ENCODE peak calls at places on chromosome 15, in four cellular contexts. Y, J, Z and K are unnamed samples.

GRCh38 chr15:82810863-82811421 is 1.5 kb downstream of the WHAMM start:
- DNase-seq in Y (no peak), J (peak; percentile 54), Z (peak; percentile 22), K (peak; percentile 33)

GRCh38 chr15:77179541-77179998 is 108.7 kb upstream of the TSPAN3 start:
- DNase-seq in Y (no peak), J (no peak), Z (peak; percentile 39), K (peak; percentile 81)

GRCh38 chr15:31558840-31559239 is 232.2 kb downstream of the KLF13 start:
- DNase-seq in Y (no peak), J (no peak), Z (no peak), K (no peak)

GRCh38 chr15:25971053-25971452 is 107.9 kb upstream of the ATP10A start:
- DNase-seq in Y (no peak), J (no peak), Z (no peak), K (no peak)

GRCh38 chr15:55917881-55918296 is 75.5 kb downstream of the NEDD4 start:
- DNase-seq in Y (no peak), J (peak; percentile 97), Z (peak; percentile 21), K (peak; percentile 42)

GRCh38 chr15:78322243-78322642 is 17.9 kb upstream of the CRABP1 start:
- DNase-seq in Y (no peak), J (peak; percentile 48), Z (no peak), K (no peak)

GRCh38 chr15:85854345-85855097 is 59.8 kb upstream of the KLHL25 start:
- DNase-seq in Y (peak; percentile 54), J (peak; percentile 84), Z (peak; percentile 52), K (peak; percentile 70)

GRCh38 chr15:90376789-90377188 is 11.3 kb upstream of the IQGAP1 start:
- DNase-seq in Y (no peak), J (no peak), Z (peak; percentile 87), K (peak; percentile 96)

GRCh38 chr15:94234300-94234699 is 2.9 kb downstream of the MCTP2 start:
- DNase-seq in Y (no peak), J (peak; percentile 54), Z (no peak), K (no peak)

GRCh38 chr15:78620021-78620838 is 566 bp downstream of the CHRNA3 start:
- DNase-seq in Y (no peak), J (peak; percentile 36), Z (no peak), K (no peak)

GRCh38 chr15:69597061-69597592 is 144.5 kb downstream of the RPLP1 start:
- DNase-seq in Y (no peak), J (no peak), Z (no peak), K (no peak)

GRCh38 chr15:94225616-94226015 is 5.7 kb upstream of the MCTP2 start:
- DNase-seq in Y (no peak), J (peak; percentile 64), Z (no peak), K (no peak)

GRCh38 chr15:25891108-25891507 is 28.0 kb upstream of the ATP10A start:
- DNase-seq in Y (no peak), J (no peak), Z (no peak), K (no peak)

GRCh38 chr15:90013503-90013937 is 12.4 kb downstream of the ZNF710 start:
- DNase-seq in Y (no peak), J (no peak), Z (peak; percentile 44), K (peak; percentile 90)

GRCh38 chr15:101406796-101407195 is 82.7 kb downstream of the PCSK6 start:
- DNase-seq in Y (no peak), J (no peak), Z (no peak), K (no peak)

GRCh38 chr15:37818152-37818677 is 116.2 kb upstream of the TMCO5A start:
- DNase-seq in Y (no peak), J (no peak), Z (no peak), K (no peak)

GRCh38 chr15:70362911-70363310 is 265.2 kb upstream of the TLE3 start:
- DNase-seq in Y (no peak), J (peak; percentile 55), Z (no peak), K (no peak)

GRCh38 chr15:73604477-73604876 is 28.7 kb downstream of the NPTN start:
- DNase-seq in Y (no peak), J (no peak), Z (no peak), K (no peak)

GRCh38 chr15:68420186-68420684 is 11.7 kb downstream of the ITGA11 start:
- DNase-seq in Y (no peak), J (no peak), Z (no peak), K (no peak)

GRCh38 chr15:66783327-66784124 is 81.5 kb downstream of the SMAD6 start:
- DNase-seq in Y (no peak), J (no peak), Z (no peak), K (no peak)

GRCh38 chr15:79160211-79160610 is 69.6 kb upstream of the RASGRF1 start:
- DNase-seq in Y (no peak), J (no peak), Z (no peak), K (no peak)

GRCh38 chr15:42674472-42674871 is 62.5 kb downstream of the CDAN1 start:
- DNase-seq in Y (no peak), J (no peak), Z (no peak), K (no peak)

GRCh38 chr15:29812384-29812694 is 9.9 kb downstream of the TJP1 start:
- DNase-seq in Y (no peak), J (peak; percentile 44), Z (no peak), K (no peak)

GRCh38 chr15:89129123-89129815 is 41.0 kb downstream of the ABHD2 start:
- DNase-seq in Y (peak; percentile 37), J (peak; percentile 63), Z (peak; percentile 39), K (peak; percentile 32)

GRCh38 chr15:79170256-79170664 is 79.7 kb upstream of the RASGRF1 start:
- DNase-seq in Y (no peak), J (peak; percentile 22), Z (no peak), K (no peak)

GRCh38 chr15:32717290-32718081 is at the start of gene GREM1:
- DNase-seq in Y (no peak), J (peak; percentile 89), Z (no peak), K (no peak)

GRCh38 chr15:35325374-35325941 is 220.5 kb downstream of the DPH6 start:
- DNase-seq in Y (no peak), J (no peak), Z (no peak), K (no peak)

GRCh38 chr15:51172190-51172589 is 77.5 kb upstream of the TNFAIP8L3 start:
- DNase-seq in Y (no peak), J (peak; percentile 62), Z (no peak), K (no peak)

GRCh38 chr15:76582550-76582949 is 246.0 kb downstream of the ISL2 start:
- DNase-seq in Y (no peak), J (no peak), Z (no peak), K (no peak)

GRCh38 chr15:31473384-31474058 is 146.9 kb downstream of the KLF13 start:
- DNase-seq in Y (no peak), J (no peak), Z (no peak), K (no peak)

GRCh38 chr15:73367624-73368300 is 996 bp downstream of the HCN4 start:
- DNase-seq in Y (no peak), J (peak; percentile 17), Z (no peak), K (no peak)

GRCh38 chr15:79939399-79939798 is 31.6 kb downstream of the BCL2A1 start:
- DNase-seq in Y (no peak), J (no peak), Z (no peak), K (no peak)

GRCh38 chr15:48086162-48086561 is 34.6 kb upstream of the SLC24A5 start:
- DNase-seq in Y (no peak), J (peak; percentile 14), Z (no peak), K (no peak)

GRCh38 chr15:29656636-29657475 is 165.4 kb downstream of the TJP1 start:
- DNase-seq in Y (peak; percentile 81), J (no peak), Z (no peak), K (no peak)

GRCh38 chr15:79978694-79979519 is 7.9 kb upstream of the BCL2A1 start:
- DNase-seq in Y (no peak), J (peak; percentile 87), Z (no peak), K (no peak)

GRCh38 chr15:78000089-78000926 is 77.2 kb downstream of the TBC1D2B start:
- DNase-seq in Y (peak; percentile 86), J (peak; percentile 34), Z (peak; percentile 66), K (peak; percentile 81)

GRCh38 chr15:32676095-32676643 is 34.7 kb downstream of the SCG5 start:
- DNase-seq in Y (no peak), J (no peak), Z (no peak), K (no peak)

GRCh38 chr15:71443538-71443937 is 328.3 kb downstream of the THSD4 start:
- DNase-seq in Y (no peak), J (peak; percentile 85), Z (peak; percentile 42), K (peak; percentile 25)

DNA sequence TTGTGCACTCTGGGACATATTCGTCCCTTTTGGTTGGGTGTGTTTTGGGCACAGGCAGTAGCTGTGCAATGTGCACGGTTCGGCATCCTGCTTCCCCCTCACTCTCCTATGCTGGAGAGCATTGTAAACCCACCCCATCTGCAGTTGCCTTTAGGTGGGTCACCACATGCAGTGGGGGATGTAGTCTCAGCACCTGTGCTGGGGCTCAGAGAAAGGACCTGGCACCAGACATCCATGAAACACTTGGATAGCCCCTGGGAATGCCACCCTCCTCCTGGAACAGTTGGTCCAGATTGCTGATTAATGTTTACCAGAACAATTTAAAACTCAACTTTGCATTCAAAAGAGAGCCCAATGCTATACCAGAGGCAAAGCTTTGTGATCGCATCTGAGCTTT is 123.9 kb upstream of the MEF2A start:
- DNase-seq in Y (no peak), J (no peak), Z (no peak), K (no peak)
- H3K4me3 ChIP-seq in Y (no peak overlapping the region), J (peak overlapping the region; percentile 48), Z (no peak overlapping the region), K (no peak overlapping the region)

DNA sequence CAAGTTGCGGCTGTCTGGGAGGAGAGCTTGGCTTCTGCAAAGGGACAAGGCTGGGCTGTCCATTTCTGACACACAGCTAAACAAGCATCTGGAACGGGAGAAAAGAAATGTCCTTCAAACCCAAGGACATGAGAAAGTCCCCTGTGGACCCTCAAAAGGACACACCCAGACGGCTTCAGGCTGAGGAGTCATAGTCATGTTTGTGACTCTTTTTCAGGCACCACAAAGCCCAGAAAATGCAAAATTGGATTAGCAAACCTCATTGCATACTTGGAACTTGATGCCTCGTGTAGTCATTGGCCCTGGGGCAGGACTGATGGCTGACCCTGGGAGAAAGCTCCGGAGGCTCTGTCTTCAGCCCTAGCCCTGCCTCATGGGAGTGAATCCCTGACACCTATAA is 21.5 kb downstream of the FAM174B start:
- DNase-seq in Y (no peak), J (peak; percentile 56), Z (no peak), K (no peak)
- H3K4me3 ChIP-seq in Y (no peak overlapping the region), J (no peak overlapping the region), Z (no peak overlapping the region), K (no peak overlapping the region)

DNA sequence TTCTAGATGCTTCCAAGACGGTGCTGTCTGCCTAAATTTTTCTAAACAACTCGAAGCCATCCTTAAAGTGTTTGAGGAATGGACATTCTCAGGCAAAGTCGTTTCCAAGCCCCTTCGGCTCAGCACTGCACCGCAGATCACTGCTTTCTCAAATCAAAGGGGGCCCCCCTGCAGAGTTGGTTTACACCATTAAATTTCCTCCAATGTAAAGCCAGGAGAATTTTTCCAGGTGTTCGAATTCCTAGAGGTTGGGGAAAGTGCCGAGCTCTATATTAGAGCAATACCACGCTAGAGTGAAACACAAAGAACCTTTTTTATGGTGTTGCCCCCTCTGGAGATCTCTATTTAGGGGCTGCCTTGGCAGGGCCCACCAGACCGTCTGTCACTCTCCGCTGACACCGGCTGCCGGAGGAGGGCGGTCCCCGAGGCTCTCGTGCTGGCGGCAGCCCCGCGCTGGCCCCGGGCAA is 277.9 kb upstream of the NR2F2 start:
- DNase-seq in Y (no peak), J (no peak), Z (no peak), K (no peak)
- H3K4me3 ChIP-seq in Y (peak overlapping the region; percentile 15), J (peak overlapping the region; percentile 43), Z (no peak overlapping the region), K (no peak overlapping the region)

DNA sequence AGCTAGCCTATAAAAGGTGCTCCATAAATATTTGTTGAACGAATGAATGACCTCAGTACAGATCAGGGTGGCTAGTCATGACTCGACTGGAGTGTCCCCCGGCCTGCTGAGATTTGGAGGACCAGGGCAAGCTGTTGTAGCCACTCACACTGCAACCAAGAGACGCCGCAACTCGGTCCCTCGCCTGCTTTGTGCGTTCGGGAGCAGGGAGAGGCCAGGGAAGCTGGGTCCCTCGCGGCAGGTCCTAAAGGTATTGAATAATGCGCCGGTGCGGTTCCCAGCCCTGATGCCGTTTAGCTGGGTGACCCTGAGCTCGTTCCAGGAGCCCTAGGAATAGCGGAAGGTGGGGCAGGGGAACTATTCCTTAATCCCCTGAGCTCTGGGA is 1.8 kb downstream of the IGDCC4 start:
- DNase-seq in Y (no peak), J (no peak), Z (no peak), K (no peak)
- H3K4me3 ChIP-seq in Y (peak overlapping the region; percentile 69), J (peak overlapping the region; percentile 77), Z (no peak overlapping the region), K (no peak overlapping the region)